ENCODE peak calls at places on chromosomes 4 and X, in nine cellular contexts. G is A549, H is HepG2, X is tibial nerve, I is K562, V is GM12878, C is H1, A is stomach, J is transverse colon. Z is an unnamed sample.

GRCh38 chr4:893995-894705 is 38.0 kb downstream of the GAK start:
- DNase-seq in X (no peak), J (no peak), H (no peak), G (no peak), V (no peak), A (no peak), I (no peak), C (no peak), Z (no peak)

GRCh38 chr4:184899261-184900134 is 73.7 kb upstream of the ACSL1 start:
- DNase-seq in C (no peak), A (peak), X (no peak), I (no peak), J (peak), V (no peak), H (no peak), G (no peak), Z (no peak)

GRCh38 chr4:1491630-1492457 is 85.6 kb upstream of the NKX1-1 start:
- DNase-seq in J (no peak), V (no peak), C (no peak), H (no peak), X (no peak), A (no peak), G (no peak), I (no peak), Z (no peak)

GRCh38 chrX:153924149-153924861 is 1.8 kb downstream of the ARHGAP4 start:
- DNase-seq in X (no peak), A (peak), J (peak), H (peak), V (no peak), I (peak), G (peak), C (no peak), Z (no peak)

GRCh38 chr4:23161787-23162186 is 469.1 kb downstream of the GBA3 start:
- DNase-seq in A (no peak), H (no peak), G (no peak), V (no peak), J (no peak), C (peak), X (no peak), I (no peak), Z (no peak)

GRCh38 chrX:10414872-10415703 is 205.3 kb downstream of the MID1 start:
- DNase-seq in H (no peak), V (no peak), X (no peak), C (no peak), A (no peak), J (no peak), I (no peak), G (no peak), Z (no peak)

GRCh38 chrX:108216405-108216804 is 124.8 kb downstream of the ATG4A start:
- DNase-seq in J (no peak), A (no peak), G (no peak), C (no peak), I (no peak), V (no peak), X (no peak), H (no peak), Z (no peak)

GRCh38 chr4:2843909-2844584 is 403 bp downstream of the ADD1 start:
- DNase-seq in C (no peak), X (no peak), A (peak), G (peak), I (peak), V (no peak), J (peak), H (no peak), Z (peak)

GRCh38 chr4:13642163-13642562 is 14.6 kb upstream of the BOD1L1 start:
- DNase-seq in I (no peak), H (no peak), V (no peak), A (no peak), J (no peak), X (no peak), C (no peak), G (no peak), Z (no peak)

GRCh38 chr4:144709159-144709558 is 63.2 kb downstream of the HHIP start:
- DNase-seq in I (no peak), V (no peak), G (no peak), H (no peak), C (no peak), J (no peak), A (no peak), X (no peak), Z (no peak)

GRCh38 chr4:139200506-139200905 is 23.5 kb upstream of the ELF2 start:
- DNase-seq in I (no peak), H (no peak), X (no peak), A (no peak), J (no peak), G (no peak), V (no peak), C (no peak), Z (no peak)

GRCh38 chrX:101410461-101410860 is 2.4 kb downstream of the HNRNPH2 start:
- DNase-seq in I (no peak), J (no peak), V (no peak), C (no peak), G (no peak), A (no peak), X (no peak), H (no peak), Z (no peak)

GRCh38 chr4:4843651-4844291 is 15.7 kb upstream of the MSX1 start:
- DNase-seq in X (no peak), H (no peak), C (no peak), A (no peak), I (no peak), G (no peak), V (no peak), J (no peak), Z (peak)

GRCh38 chr4:86934147-86934771 is 552 bp upstream of the AFF1 start:
- DNase-seq in G (no peak), C (no peak), J (peak), A (no peak), V (no peak), X (peak), I (peak), H (no peak), Z (no peak)

GRCh38 chr4:7763788-7764187 is 175.9 kb downstream of the AFAP1 start:
- DNase-seq in C (no peak), J (no peak), A (no peak), I (no peak), X (no peak), H (no peak), G (peak), V (no peak), Z (no peak)

GRCh38 chr4:156778093-156778492 is 193.5 kb downstream of the PDGFC start:
- DNase-seq in X (no peak), H (no peak), C (no peak), I (no peak), A (no peak), G (no peak), J (no peak), V (no peak), Z (no peak)

GRCh38 chr4:72427022-72427421 is 142.0 kb downstream of the ADAMTS3 start:
- DNase-seq in J (no peak), H (no peak), V (no peak), I (no peak), C (no peak), A (no peak), G (no peak), X (no peak), Z (no peak)

GRCh38 chrX:39772057-39772832 is 325.5 kb downstream of the BCOR start:
- DNase-seq in G (no peak), X (no peak), C (peak), I (peak), A (peak), H (peak), V (no peak), J (no peak), Z (peak)

GRCh38 chrX:150692837-150693781 is at the start of gene MTMR1:
- DNase-seq in I (peak), A (peak), V (no peak), J (peak), C (no peak), G (no peak), X (no peak), H (no peak), Z (peak)

GRCh38 chrX:43860646-43861370 is 21.4 kb downstream of the MAOB start:
- DNase-seq in A (no peak), V (no peak), H (peak), G (peak), J (no peak), X (peak), C (no peak), I (no peak), Z (no peak)

GRCh38 chr4:114286275-114286674 is 306.8 kb upstream of the ARSJ start:
- DNase-seq in H (no peak), I (no peak), A (no peak), J (no peak), C (no peak), G (no peak), V (no peak), X (no peak), Z (no peak)

GRCh38 chr4:134216436-134216835 is 14.8 kb upstream of the PABPC4L start:
- DNase-seq in A (no peak), J (no peak), C (no peak), V (no peak), H (no peak), I (no peak), G (peak), X (no peak), Z (no peak)

GRCh38 chrX:5399403-5399802 is 829.3 kb downstream of the NLGN4X start:
- DNase-seq in V (no peak), G (no peak), A (no peak), C (no peak), H (no peak), J (no peak), X (no peak), I (no peak), Z (no peak)

GRCh38 chr4:86935499-86935832 is 655 bp downstream of the AFF1 start:
- DNase-seq in X (peak), C (no peak), J (no peak), H (no peak), V (no peak), I (peak), G (no peak), A (peak), Z (no peak)

GRCh38 chr4:10747186-10747585 is 62.6 kb upstream of the CLNK start:
- DNase-seq in G (no peak), C (no peak), J (no peak), I (no peak), X (no peak), A (no peak), H (no peak), V (peak), Z (no peak)

GRCh38 chr4:76866641-76867040 is 31.3 kb downstream of the SOWAHB start:
- DNase-seq in A (no peak), I (no peak), J (no peak), H (no peak), G (no peak), C (no peak), X (no peak), V (no peak), Z (no peak)

GRCh38 chr4:35711127-35711526 is 533.2 kb downstream of the ARAP2 start:
- DNase-seq in A (no peak), H (no peak), X (no peak), G (no peak), C (no peak), I (no peak), V (no peak), J (no peak), Z (no peak)

GRCh38 chr4:6332042-6332668 is 62.5 kb downstream of the WFS1 start:
- DNase-seq in I (peak), X (no peak), H (no peak), J (peak), A (peak), C (no peak), V (no peak), G (no peak), Z (no peak)

GRCh38 chr4:184355857-184356256 is 118.5 kb downstream of the IRF2 start:
- DNase-seq in X (no peak), C (no peak), H (no peak), V (no peak), I (no peak), J (no peak), G (no peak), A (no peak), Z (no peak)

GRCh38 chr4:86033171-86033570 is 326.7 kb downstream of the MAPK10 start:
- DNase-seq in H (no peak), G (no peak), V (no peak), A (peak), C (no peak), I (no peak), X (peak), J (peak), Z (no peak)

GRCh38 chr4:18318682-18319410 is 297.3 kb upstream of the LCORL start:
- DNase-seq in V (no peak), C (no peak), J (no peak), H (no peak), X (peak), A (peak), G (no peak), I (peak), Z (peak)

GRCh38 chr4:68373513-68373912 is 23.6 kb upstream of the YTHDC1 start:
- DNase-seq in X (peak), C (peak), V (no peak), H (no peak), I (peak), G (no peak), A (peak), J (peak), Z (peak)

GRCh38 chr4:89438102-89438831 is 130.7 kb upstream of the GPRIN3 start:
- DNase-seq in A (peak), G (peak), I (peak), X (peak), V (peak), J (peak), H (peak), C (peak), Z (no peak)

GRCh38 chr4:15075875-15076274 is 73.6 kb downstream of the CPEB2 start:
- DNase-seq in A (no peak), V (no peak), J (no peak), G (no peak), I (no peak), C (no peak), H (no peak), X (no peak), Z (no peak)

GRCh38 chrX:91414710-91415109 is 19.9 kb upstream of the PABPC5 start:
- DNase-seq in G (no peak), A (no peak), C (no peak), H (no peak), J (no peak), V (no peak), I (no peak), X (no peak), Z (no peak)

GRCh38 chr4:39908284-39908683 is 69.4 kb downstream of the PDS5A start:
- DNase-seq in A (no peak), H (no peak), I (no peak), X (no peak), V (no peak), J (no peak), C (no peak), G (no peak), Z (no peak)
- TF ChIP-seq EP300 in A (no peak), H (no peak), I (no peak), X (no peak), V (no peak), J (no peak), C (no peak), G (no peak), Z (no peak)

GRCh38 chr4:94256144-94256783 is 48.6 kb downstream of the SMARCAD1 start:
- DNase-seq in C (no peak), H (no peak), A (no peak), J (no peak), X (no peak), V (no peak), G (no peak), I (no peak), Z (no peak)

GRCh38 chr4:94253036-94253435 is 45.4 kb downstream of the SMARCAD1 start:
- DNase-seq in X (no peak), H (no peak), I (peak), C (no peak), J (no peak), V (no peak), G (peak), A (no peak), Z (no peak)

GRCh38 chr4:94262163-94263016 is 54.7 kb downstream of the SMARCAD1 start:
- DNase-seq in H (no peak), C (no peak), G (no peak), X (no peak), A (no peak), V (no peak), I (no peak), J (no peak), Z (no peak)

GRCh38 chr4:94251094-94251493 is 43.4 kb downstream of the SMARCAD1 start:
- DNase-seq in G (no peak), I (no peak), C (no peak), J (no peak), H (no peak), V (no peak), X (no peak), A (no peak), Z (no peak)

GRCh38 chr4:94256833-94257232 is 49.2 kb downstream of the SMARCAD1 start:
- DNase-seq in V (no peak), J (no peak), X (no peak), I (peak), G (peak), A (no peak), H (peak), C (no peak), Z (no peak)
- TF ChIP-seq EP300 in V (no peak), J (no peak), X (no peak), I (no peak), G (no peak), A (no peak), H (no peak), C (no peak), Z (no peak)

GRCh38 chr4:71184195-71184781 is 154.5 kb upstream of the SLC4A4 start:
- DNase-seq in C (no peak), I (peak), G (peak), A (peak), H (peak), V (peak), X (peak), J (peak), Z (no peak)
- TF ChIP-seq EP300 in C (no peak), I (no peak), G (no peak), A (no peak), H (no peak), V (no peak), X (no peak), J (no peak), Z (no peak)

DNA sequence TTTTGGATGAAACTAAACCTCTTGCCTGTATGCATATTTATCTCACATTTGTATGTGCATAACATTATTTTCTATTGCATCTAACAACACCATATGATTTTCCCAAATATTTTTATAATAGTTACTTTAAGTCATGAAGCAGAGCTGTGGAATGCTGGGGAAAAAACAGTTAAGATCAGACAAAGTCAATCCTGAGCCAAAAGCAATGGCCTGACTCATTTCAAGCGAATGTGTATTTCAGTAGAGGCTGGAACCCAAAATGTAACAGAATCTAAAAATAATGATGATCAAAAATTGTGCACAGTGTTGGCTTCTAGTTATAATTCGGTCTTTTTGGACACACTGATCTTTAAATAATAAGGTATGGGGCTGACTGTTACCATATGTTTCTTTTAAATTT is 516.2 kb upstream of the ADGRL3 start:
- DNase-seq in C (no peak), A (no peak), J (no peak), G (no peak), V (no peak), H (no peak), X (no peak), I (no peak), Z (no peak)
- TF ChIP-seq EP300 in C (no peak), A (no peak), J (no peak), G (no peak), V (no peak), H (no peak), X (no peak), I (no peak), Z (no peak)

GRCh38 chr4:182189107-182189878 is 53.9 kb upstream of the TENM3 start:
- DNase-seq in X (no peak), I (peak), G (peak), H (no peak), A (no peak), V (no peak), C (no peak), J (no peak), Z (no peak)
- TF ChIP-seq EP300 in X (peak), I (no peak), G (no peak), H (no peak), A (no peak), V (no peak), C (no peak), J (no peak), Z (no peak)

GRCh38 chrX:131764224-131764623 is 220.3 kb downstream of the OR13H1 start:
- DNase-seq in J (no peak), A (no peak), I (no peak), V (no peak), X (no peak), H (no peak), G (no peak), C (no peak), Z (no peak)

GRCh38 chrX:131762802-131763234 is 218.9 kb downstream of the OR13H1 start:
- DNase-seq in X (no peak), G (peak), A (peak), I (peak), J (peak), V (peak), C (no peak), H (no peak), Z (peak)

GRCh38 chrX:131763674-131764073 is 219.8 kb downstream of the OR13H1 start:
- DNase-seq in V (peak), X (no peak), A (peak), H (no peak), C (no peak), G (peak), J (peak), I (no peak), Z (peak)
- TF ChIP-seq EP300 in V (peak), X (no peak), A (no peak), H (no peak), C (no peak), G (no peak), J (no peak), I (no peak), Z (no peak)